ENCODE peak calls at places on chromosome 22, in seven cellular contexts. G, X, O, L, Y, Q and M are unnamed samples.

GRCh38 chr22:48492371-48493320 is 1335.0 kb downstream of the BRD1 start:
- DNase-seq in G (peak; percentile 4), X (peak; percentile 69), O (peak; percentile 23), L (peak; percentile 85), Y (peak; percentile 74), Q (peak; percentile 27), M (peak; percentile 67)

GRCh38 chr22:46929046-46929688 is 166.7 kb downstream of the TBC1D22A start:
- DNase-seq in G (no peak), X (no peak), O (no peak), L (no peak), Y (no peak), Q (no peak), M (no peak)

GRCh38 chr22:49088801-49089791 is 738.6 kb downstream of the BRD1 start:
- DNase-seq in G (no peak), X (no peak), O (no peak), L (no peak), Y (no peak), Q (no peak), M (no peak)

GRCh38 chr22:45166935-45167334 is 3.2 kb downstream of the NUP50 start:
- DNase-seq in G (no peak), X (no peak), O (no peak), L (no peak), Y (no peak), Q (no peak), M (no peak)

GRCh38 chr22:45548991-45549736 is 46.5 kb downstream of the FBLN1 start:
- DNase-seq in G (peak; percentile 91), X (peak; percentile 99), O (no peak), L (peak; percentile 94), Y (peak; percentile 26), Q (no peak), M (peak; percentile 94)

GRCh38 chr22:29167032-29167911 is 38.4 kb upstream of the EMID1 start:
- DNase-seq in G (no peak), X (no peak), O (no peak), L (no peak), Y (no peak), Q (no peak), M (no peak)

GRCh38 chr22:23222875-23223565 is 42.7 kb downstream of the BCR start:
- DNase-seq in G (no peak), X (no peak), O (no peak), L (no peak), Y (no peak), Q (no peak), M (no peak)

GRCh38 chr22:35098921-35099320 is 33.0 kb downstream of the ISX start:
- DNase-seq in G (no peak), X (no peak), O (no peak), L (no peak), Y (no peak), Q (no peak), M (no peak)

GRCh38 chr22:39251762-39252460 is 7.1 kb upstream of the PDGFB start:
- DNase-seq in G (no peak), X (no peak), O (no peak), L (no peak), Y (peak; percentile 56), Q (no peak), M (peak; percentile 52)

GRCh38 chr22:47623740-47624103 is 861.3 kb downstream of the TBC1D22A start:
- DNase-seq in G (no peak), X (no peak), O (no peak), L (no peak), Y (no peak), Q (no peak), M (no peak)

GRCh38 chr22:21634844-21635243 is 2.3 kb downstream of the CCDC116 start:
- DNase-seq in G (no peak), X (no peak), O (no peak), L (no peak), Y (no peak), Q (no peak), M (no peak)

GRCh38 chr22:38879102-38879729 is 7.2 kb upstream of the CBX6 start:
- DNase-seq in G (no peak), X (no peak), O (no peak), L (no peak), Y (no peak), Q (no peak), M (no peak)

GRCh38 chr22:38940985-38941384 is 16.4 kb upstream of the APOBEC3A start:
- DNase-seq in G (no peak), X (no peak), O (no peak), L (no peak), Y (no peak), Q (no peak), M (no peak)

GRCh38 chr22:40183029-40183581 is 5.4 kb downstream of the TNRC6B start:
- DNase-seq in G (no peak), X (peak; percentile 90), O (peak; percentile 63), L (peak; percentile 93), Y (peak; percentile 19), Q (no peak), M (peak; percentile 87)

GRCh38 chr22:21961886-21962654 is 9.4 kb upstream of the PPM1F start:
- DNase-seq in G (peak; percentile 13), X (peak; percentile 41), O (no peak), L (peak; percentile 56), Y (no peak), Q (no peak), M (peak; percentile 49)

GRCh38 chr22:45516923-45517675 is 14.4 kb downstream of the FBLN1 start:
- DNase-seq in G (no peak), X (peak; percentile 72), O (no peak), L (peak; percentile 77), Y (peak; percentile 28), Q (no peak), M (peak; percentile 75)

GRCh38 chr22:44595841-44596341 is 97.9 kb upstream of the RTL6 start:
- DNase-seq in G (no peak), X (peak; percentile 37), O (no peak), L (no peak), Y (peak; percentile 27), Q (no peak), M (peak; percentile 26)

DNA sequence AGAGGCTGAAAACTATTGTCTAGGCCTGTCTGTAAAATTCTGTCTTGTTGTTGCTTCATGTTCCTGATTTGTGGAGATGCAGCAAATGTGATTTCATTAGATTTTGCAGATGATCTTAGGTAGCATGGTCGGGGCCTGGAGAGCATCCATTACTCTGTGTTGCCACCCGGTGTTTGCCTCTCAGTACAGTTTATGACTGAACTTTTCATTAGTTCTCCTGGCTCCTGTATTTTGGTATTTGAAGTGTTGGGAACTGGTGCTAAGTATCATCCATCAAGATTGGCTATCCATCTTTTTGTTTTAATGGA is 7.7 kb downstream of the YWHAH start:
- DNase-seq in G (no peak), X (no peak), O (no peak), L (peak; percentile 33), Y (no peak), Q (no peak), M (peak; percentile 10)
- TF ChIP-seq CTCF in G (peak; percentile 13), X (no peak), O (no peak), L (peak; percentile 38), Y (no peak), Q (no peak), M (no peak)

GRCh38 chr22:31123292-31123602 is 481 bp downstream of the INPP5J start:
- DNase-seq in G (no peak), X (no peak), O (no peak), L (no peak), Y (no peak), Q (no peak), M (no peak)
- H3K4me3 ChIP-seq in G (peak overlapping the region; percentile 68), X (peak overlapping the region; percentile 52), O (peak overlapping the region; percentile 62), L (peak overlapping the region; percentile 48), Y (peak overlapping the region; percentile 46), Q (peak overlapping the region; percentile 36), M (peak overlapping the region; percentile 49)

GRCh38 chr22:36287881-36288515 is 35.1 kb downstream of the APOL1 start:
- DNase-seq in G (no peak), X (no peak), O (no peak), L (peak; percentile 44), Y (no peak), Q (no peak), M (no peak)
- TF ChIP-seq CTCF in G (no peak), X (no peak), O (no peak), L (no peak), Y (no peak), Q (no peak), M (no peak)

GRCh38 chr22:17570851-17571631 is 7.7 kb downstream of the SLC25A18 start:
- DNase-seq in G (no peak), X (peak; percentile 61), O (no peak), L (peak; percentile 98), Y (peak; percentile 54), Q (no peak), M (peak; percentile 83)
- H3K4me3 ChIP-seq in G (peak overlapping the region; percentile 54), X (peak overlapping the region; percentile 55), O (peak overlapping the region; percentile 42), L (peak overlapping the region; percentile 48), Y (no peak overlapping the region), Q (peak overlapping the region; percentile 19), M (peak overlapping the region; percentile 14)

GRCh38 chr22:50272103-50272782 is 2.1 kb upstream of the MAPK11 start:
- DNase-seq in G (no peak), X (no peak), O (no peak), L (no peak), Y (no peak), Q (no peak), M (no peak)
- TF ChIP-seq CTCF in G (no peak), X (no peak), O (no peak), L (no peak), Y (no peak), Q (no peak), M (no peak)

GRCh38 chr22:37229805-37230672 is 14.0 kb downstream of the RAC2 start:
- DNase-seq in G (no peak), X (peak; percentile 19), O (no peak), L (no peak), Y (peak; percentile 31), Q (no peak), M (peak; percentile 30)
- H3K4me3 ChIP-seq in G (no peak overlapping the region), X (no peak overlapping the region), O (no peak overlapping the region), L (no peak overlapping the region), Y (no peak overlapping the region), Q (no peak overlapping the region), M (no peak overlapping the region)

DNA sequence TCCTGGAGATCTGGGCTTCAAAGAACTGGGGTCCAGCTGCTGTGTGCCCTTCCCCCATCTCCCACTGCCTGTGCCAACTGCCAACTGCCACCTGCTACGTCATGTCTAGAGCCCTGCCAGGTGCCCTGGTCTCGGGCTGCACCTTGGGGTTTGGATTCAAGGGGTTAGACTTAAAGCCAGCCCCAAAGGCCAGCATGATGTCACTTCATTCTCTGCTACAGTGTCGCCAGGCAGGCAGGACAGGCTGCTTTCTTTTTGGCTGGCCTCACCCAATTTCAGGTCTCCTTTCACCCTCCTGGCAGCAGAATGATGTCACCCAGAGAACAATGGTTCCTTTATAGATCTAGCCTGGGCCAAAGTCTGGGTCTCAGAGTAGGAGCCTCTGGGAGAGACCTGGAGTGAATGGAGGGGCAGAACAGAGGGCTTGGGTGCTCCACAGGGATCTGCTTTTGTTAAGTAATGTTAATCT is 79.5 kb upstream of the CRYBB3 start:
- DNase-seq in G (no peak), X (no peak), O (no peak), L (no peak), Y (peak; percentile 77), Q (no peak), M (no peak)
- TF ChIP-seq CTCF in G (no peak), X (no peak), O (no peak), L (no peak), Y (no peak), Q (no peak), M (no peak)